ENCODE peak calls at places on chromosomes 12 and 14, in seven cellular contexts. Y is activated naive CD8-positive, alpha-beta T cell treated with anti-CD3 and anti-CD28 coated beads for 36 hours; F is right lobe of liver; R is pancreas; V is NCI-H524; G is foreskin fibroblast; A is foreskin melanocyte. L is an unnamed sample.

GRCh38 chr14:54329082-54329695 is 67.6 kb upstream of the CDKN3 start:
- DNase-seq in Y (peak), F (peak), R (no peak), V (peak), G (peak), A (peak), L (peak)

GRCh38 chr12:53806689-53807088 is 54.9 kb upstream of the CISTR start:
- DNase-seq in Y (no peak), F (no peak), R (no peak), V (no peak), G (peak), A (no peak), L (no peak)

GRCh38 chr14:55373784-55374725 is 37.6 kb downstream of the ATG14 start:
- DNase-seq in Y (peak), F (no peak), R (no peak), V (no peak), G (peak), A (no peak), L (peak)

GRCh38 chr12:20757-21156 is 45.8 kb upstream of the IQSEC3 start:
- DNase-seq in Y (no peak), F (no peak), R (no peak), V (no peak), G (no peak), A (no peak), L (peak)

GRCh38 chr14:20583908-20584307 is 3.9 kb downstream of the RNASE11 start:
- DNase-seq in Y (no peak), F (no peak), R (no peak), V (no peak), G (no peak), A (no peak), L (no peak)

GRCh38 chr14:103488960-103489359 is 33.7 kb downstream of the CKB start:
- DNase-seq in Y (no peak), F (no peak), R (no peak), V (peak), G (peak), A (no peak), L (no peak)

GRCh38 chr12:53972152-53972702 is 699 bp upstream of the HOXC11 start:
- DNase-seq in Y (no peak), F (no peak), R (no peak), V (no peak), G (peak), A (no peak), L (no peak)

GRCh38 chr12:116761499-116761898 is 23.4 kb downstream of the RNFT2 start:
- DNase-seq in Y (no peak), F (no peak), R (no peak), V (no peak), G (no peak), A (no peak), L (no peak)

GRCh38 chr12:86275356-86275755 is 19.2 kb upstream of the MGAT4C start:
- DNase-seq in Y (no peak), F (no peak), R (no peak), V (peak), G (no peak), A (no peak), L (no peak)

GRCh38 chr12:77002382-77002781 is 63.0 kb downstream of the E2F7 start:
- DNase-seq in Y (no peak), F (no peak), R (no peak), V (no peak), G (no peak), A (no peak), L (no peak)

GRCh38 chr14:34920339-34920738 is 45.2 kb upstream of the BAZ1A start:
- DNase-seq in Y (no peak), F (no peak), R (no peak), V (no peak), G (no peak), A (no peak), L (no peak)

GRCh38 chr12:49557187-49557916 is 10.6 kb downstream of the MCRS1 start:
- DNase-seq in Y (no peak), F (no peak), R (no peak), V (no peak), G (no peak), A (no peak), L (no peak)

GRCh38 chr12:89179983-89180382 is 172.3 kb downstream of the DUSP6 start:
- DNase-seq in Y (no peak), F (no peak), R (peak), V (no peak), G (peak), A (no peak), L (no peak)

GRCh38 chr12:50221228-50222008 is 54.2 kb upstream of the CERS5 start:
- DNase-seq in Y (no peak), F (no peak), R (no peak), V (peak), G (peak), A (peak), L (no peak)

GRCh38 chr12:114774181-114774580 is 90.2 kb upstream of the TBX3 start:
- DNase-seq in Y (no peak), F (no peak), R (no peak), V (no peak), G (peak), A (no peak), L (no peak)

GRCh38 chr14:91352101-91352500 is 65.5 kb downstream of the CCDC88C start:
- DNase-seq in Y (no peak), F (no peak), R (no peak), V (no peak), G (peak), A (no peak), L (no peak)

GRCh38 chr12:68538722-68539614 is 71.7 kb upstream of the RAP1B start:
- DNase-seq in Y (peak), F (no peak), R (no peak), V (no peak), G (peak), A (peak), L (peak)

GRCh38 chr14:32417956-32418552 is 89.0 kb downstream of the AKAP6 start:
- DNase-seq in Y (no peak), F (peak), R (peak), V (peak), G (peak), A (peak), L (no peak)

GRCh38 chr12:32126720-32127119 is 20.1 kb downstream of the BICD1 start:
- DNase-seq in Y (no peak), F (no peak), R (no peak), V (no peak), G (peak), A (no peak), L (no peak)

GRCh38 chr12:76866726-76867125 is 12.1 kb downstream of the CSRP2 start:
- DNase-seq in Y (no peak), F (no peak), R (no peak), V (peak), G (peak), A (peak), L (no peak)

GRCh38 chr14:87306770-87307169 is 686.2 kb downstream of the GALC start:
- DNase-seq in Y (no peak), F (no peak), R (no peak), V (no peak), G (peak), A (no peak), L (no peak)

GRCh38 chr12:52615912-52616311 is 2.4 kb downstream of the KRT73 start:
- DNase-seq in Y (no peak), F (no peak), R (no peak), V (no peak), G (no peak), A (no peak), L (no peak)

GRCh38 chr14:57714487-57714899 is 151.4 kb downstream of the SLC35F4 start:
- DNase-seq in Y (no peak), F (no peak), R (no peak), V (peak), G (no peak), A (no peak), L (no peak)

GRCh38 chr14:38124496-38124895 is 83.2 kb upstream of the SSTR1 start:
- DNase-seq in Y (no peak), F (no peak), R (no peak), V (no peak), G (no peak), A (no peak), L (no peak)

GRCh38 chr12:15234011-15234410 is 12.8 kb upstream of the RERG start:
- DNase-seq in Y (no peak), F (no peak), R (no peak), V (no peak), G (no peak), A (no peak), L (no peak)

GRCh38 chr12:67302162-67302561 is 33.0 kb downstream of the CAND1 start:
- DNase-seq in Y (no peak), F (no peak), R (no peak), V (no peak), G (no peak), A (no peak), L (no peak)

GRCh38 chr12:52280319-52280795 is 5.9 kb downstream of the KRT86 start:
- DNase-seq in Y (no peak), F (peak), R (peak), V (no peak), G (peak), A (peak), L (no peak)

GRCh38 chr14:65927871-65928270 is 515.3 kb downstream of the FUT8 start:
- DNase-seq in Y (peak), F (peak), R (no peak), V (no peak), G (no peak), A (no peak), L (no peak)

GRCh38 chr14:94098359-94098758 is 12.2 kb upstream of the IFI27 start:
- DNase-seq in Y (no peak), F (no peak), R (no peak), V (no peak), G (peak), A (no peak), L (no peak)

GRCh38 chr12:78818487-78818886 is 46.1 kb upstream of the SYT1 start:
- DNase-seq in Y (no peak), F (no peak), R (no peak), V (no peak), G (peak), A (no peak), L (no peak)

GRCh38 chr12:13537623-13538022 is 341.1 kb downstream of the EMP1 start:
- DNase-seq in Y (no peak), F (no peak), R (no peak), V (no peak), G (no peak), A (no peak), L (peak)

GRCh38 chr14:54730156-54730961 is 163.4 kb downstream of the SAMD4A start:
- DNase-seq in Y (peak), F (no peak), R (no peak), V (no peak), G (peak), A (peak), L (peak)

GRCh38 chr12:128844031-128844635 is 9.1 kb upstream of the GLT1D1 start:
- DNase-seq in Y (peak), F (no peak), R (no peak), V (peak), G (no peak), A (no peak), L (no peak)

GRCh38 chr14:56199095-56199975 is 81.1 kb downstream of the PELI2 start:
- DNase-seq in Y (no peak), F (no peak), R (no peak), V (no peak), G (peak), A (peak), L (peak)

GRCh38 chr12:12704593-12705230 is 8.7 kb upstream of the GPR19 start:
- DNase-seq in Y (no peak), F (no peak), R (peak), V (peak), G (peak), A (peak), L (peak)

GRCh38 chr14:30355431-30355913 is 203.5 kb upstream of the G2E3 start:
- DNase-seq in Y (peak), F (no peak), R (no peak), V (peak), G (peak), A (no peak), L (peak)

GRCh38 chr12:103399986-103400385 is 95.8 kb downstream of the C12orf42 start:
- DNase-seq in Y (no peak), F (no peak), R (no peak), V (no peak), G (no peak), A (no peak), L (no peak)

L was measured in GM10248.